ENCODE peak calls at places on chromosomes 6 and 20, in five cellular contexts. P is stomach, A is WERI-Rb-1, W is H9, E is astrocyte. H is an unnamed sample.

GRCh38 chr6:113122060-113122459 is 735.1 kb upstream of the MARCKS start:
- DNase-seq in W (peak), P (no peak), A (no peak), E (peak), H (no peak)

GRCh38 chr6:27755768-27756167 is 156.4 kb downstream of the OR2B2 start:
- DNase-seq in A (no peak), E (no peak), P (no peak), W (no peak), H (no peak)

GRCh38 chr6:151413372-151414145 is 22.2 kb upstream of the ZBTB2 start:
- DNase-seq in E (no peak), P (no peak), W (no peak), A (no peak), H (no peak)

GRCh38 chr6:20237677-20238460 is 25.6 kb upstream of the MBOAT1 start:
- DNase-seq in P (no peak), E (no peak), A (no peak), W (no peak), H (no peak)

GRCh38 chr20:6999381-6999780 is 231.9 kb downstream of the BMP2 start:
- DNase-seq in A (no peak), W (no peak), E (no peak), P (no peak), H (no peak)

GRCh38 chr6:31792741-31793140 is 2.8 kb downstream of the VARS1 start:
- DNase-seq in P (no peak), A (no peak), E (peak), W (no peak), H (no peak)

GRCh38 chr20:41287327-41287726 is 30.2 kb downstream of the ZHX3 start:
- DNase-seq in A (no peak), W (no peak), E (peak), P (no peak), H (no peak)

GRCh38 chr6:142735182-142735581 is 209.8 kb downstream of the HIVEP2 start:
- DNase-seq in A (no peak), P (no peak), E (no peak), W (no peak), H (no peak)

GRCh38 chr6:151914475-151914874 is 107.0 kb downstream of the ESR1 start:
- DNase-seq in W (no peak), E (no peak), P (no peak), A (no peak), H (no peak)

GRCh38 chr6:81623106-81623834 is 129.2 kb downstream of the TENT5A start:
- DNase-seq in P (no peak), W (no peak), A (no peak), E (peak), H (no peak)

DNA sequence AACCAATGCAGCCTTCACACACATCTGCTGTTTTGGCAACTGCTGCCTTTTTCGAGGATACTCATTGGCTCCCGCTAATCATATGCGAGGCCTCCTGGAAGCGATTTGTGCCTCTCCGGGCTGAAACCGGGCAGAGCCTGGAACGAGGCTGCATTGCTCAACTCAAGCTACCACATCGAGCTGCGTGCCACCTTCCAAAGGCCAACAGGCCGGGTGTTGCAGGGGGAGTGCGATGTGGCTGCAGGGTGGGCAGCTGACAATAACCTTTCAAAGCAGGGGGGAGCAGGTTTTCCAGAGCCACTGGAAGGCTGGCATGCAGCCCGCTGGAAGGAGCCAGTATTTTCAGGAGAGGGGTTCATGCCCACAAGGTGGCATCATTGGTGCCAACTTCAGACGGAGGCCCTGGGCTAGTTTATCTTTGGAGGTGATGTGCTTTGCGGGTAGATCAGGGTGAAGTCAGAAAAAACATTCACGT is 122.6 kb upstream of the IFNGR1 start:
- DNase-seq in E (no peak), P (peak), A (no peak), W (peak), H (no peak)
- TF ChIP-seq CTCF in E (no peak), P (no peak), A (peak), W (peak), H (peak)

GRCh38 chr6:34463299-34463698 is 2.6 kb upstream of the PACSIN1 start:
- DNase-seq in A (no peak), E (no peak), W (no peak), P (no peak), H (no peak)
- TF ChIP-seq CTCF in A (no peak), E (no peak), W (no peak), P (no peak), H (no peak)

GRCh38 chr6:68559052-68559451 is 76.0 kb upstream of the ADGRB3 start:
- DNase-seq in E (no peak), P (no peak), A (peak), W (no peak), H (no peak)
- TF ChIP-seq CTCF in E (no peak), P (no peak), A (no peak), W (peak), H (no peak)

GRCh38 chr20:38472513-38473352 is at the start of gene RALGAPB:
- DNase-seq in W (peak), P (peak), E (peak), A (peak), H (peak)
- TF ChIP-seq CTCF in W (peak), P (no peak), E (peak), A (peak), H (peak)

DNA sequence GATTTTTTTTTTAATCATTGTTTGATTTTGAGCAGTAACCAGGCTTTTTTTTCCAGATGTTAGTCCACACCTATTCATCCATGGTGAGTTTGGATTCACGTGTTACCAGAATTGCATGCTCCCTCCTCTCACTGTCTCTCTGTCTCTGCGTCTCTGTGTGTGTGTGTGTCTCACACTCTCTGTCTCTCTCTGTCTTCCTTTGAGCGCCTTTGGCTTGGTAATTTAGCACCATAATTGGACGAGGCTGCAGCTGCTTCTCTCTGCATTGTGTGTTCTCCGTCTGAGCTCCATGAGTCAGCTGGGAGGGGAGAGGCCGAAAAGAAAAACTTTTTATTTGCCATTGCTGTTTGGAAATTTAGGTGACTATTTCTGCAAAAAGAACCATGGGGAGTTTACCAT is 3.4 kb downstream of the TFAP2B start:
- DNase-seq in P (no peak), A (no peak), E (no peak), W (no peak), H (no peak)
- TF ChIP-seq CTCF in P (no peak), A (no peak), E (no peak), W (no peak), H (no peak)

GRCh38 chr6:51648236-51648635 is 439.2 kb downstream of the PKHD1 start:
- DNase-seq in A (no peak), W (no peak), P (no peak), E (no peak), H (no peak)

GRCh38 chr6:51640016-51640415 is 447.4 kb downstream of the PKHD1 start:
- DNase-seq in A (no peak), E (no peak), W (no peak), P (no peak), H (no peak)

GRCh38 chr6:51648774-51649173 is 438.6 kb downstream of the PKHD1 start:
- DNase-seq in A (no peak), P (no peak), E (no peak), W (no peak), H (no peak)

GRCh38 chr6:51644426-51644825 is 443.0 kb downstream of the PKHD1 start:
- DNase-seq in A (no peak), P (no peak), W (no peak), E (no peak), H (no peak)
- TF ChIP-seq CTCF in A (no peak), P (no peak), W (no peak), E (no peak), H (no peak)

GRCh38 chr6:38701551-38701950 is 1.4 kb downstream of the GLO1 start:
- DNase-seq in E (no peak), P (no peak), A (no peak), W (no peak), H (no peak)

GRCh38 chr6:38697846-38698245 is 5.1 kb downstream of the GLO1 start:
- DNase-seq in A (no peak), E (no peak), P (no peak), W (no peak), H (no peak)

GRCh38 chr6:38705924-38706323 is 3.0 kb upstream of the GLO1 start:
- DNase-seq in E (no peak), W (no peak), P (no peak), A (no peak), H (no peak)

GRCh38 chr6:38703949-38704348 is 1.0 kb upstream of the GLO1 start:
- DNase-seq in W (no peak), A (no peak), E (no peak), P (no peak), H (no peak)

DNA sequence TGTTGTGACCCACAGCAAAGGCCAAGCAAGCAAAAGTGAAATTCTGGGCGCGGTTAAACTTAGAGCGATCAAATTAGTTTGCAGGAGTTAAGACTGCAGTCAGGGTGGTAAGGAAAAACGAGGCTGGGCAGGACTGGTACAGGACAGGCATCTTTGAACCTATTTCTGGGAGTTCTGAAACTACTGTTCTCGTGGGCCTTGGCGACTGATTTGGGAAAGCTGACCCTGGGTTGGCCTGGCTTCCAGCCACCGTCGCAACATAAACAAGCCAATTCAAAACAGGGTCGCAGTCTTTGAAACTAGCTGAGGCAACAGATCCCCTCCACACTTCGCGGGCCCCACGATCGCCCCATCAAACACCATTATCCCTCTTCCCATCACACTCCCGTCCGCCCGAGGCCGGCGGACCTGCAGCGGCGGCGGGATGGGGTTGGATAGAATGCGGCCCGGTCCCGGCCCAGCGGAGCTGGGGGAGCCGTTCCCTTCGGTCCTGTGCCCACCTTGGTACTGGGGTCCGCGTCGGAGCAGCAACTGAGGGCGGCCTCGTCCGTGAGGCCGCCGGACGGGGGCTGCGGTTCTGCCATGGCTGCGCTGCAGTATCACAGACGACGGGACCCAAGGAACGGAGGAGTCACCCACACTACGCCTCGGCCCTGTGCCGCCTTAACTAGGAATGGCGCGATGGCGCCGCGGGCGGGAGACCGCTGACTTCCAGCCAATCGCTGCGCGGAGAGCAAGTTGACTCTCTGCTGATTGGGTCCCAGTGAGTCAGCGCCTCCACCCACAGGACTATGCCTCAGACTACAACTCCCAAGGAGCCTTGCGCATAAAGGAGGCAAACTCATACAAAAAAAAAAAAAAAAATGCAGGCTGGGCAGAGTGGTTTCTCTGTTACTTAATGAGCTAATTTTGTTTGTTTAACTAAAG is at the start of gene GLO1:
- DNase-seq in P (peak), E (peak), A (peak), W (peak), H (peak)
- TF ChIP-seq CTCF in P (no peak), E (no peak), A (no peak), W (no peak), H (peak)

GRCh38 chr6:68575765-68576439 is 59.2 kb upstream of the ADGRB3 start:
- DNase-seq in A (peak), W (peak), E (no peak), P (no peak), H (no peak)
- TF ChIP-seq CTCF in A (no peak), W (no peak), E (no peak), P (no peak), H (no peak)

DNA sequence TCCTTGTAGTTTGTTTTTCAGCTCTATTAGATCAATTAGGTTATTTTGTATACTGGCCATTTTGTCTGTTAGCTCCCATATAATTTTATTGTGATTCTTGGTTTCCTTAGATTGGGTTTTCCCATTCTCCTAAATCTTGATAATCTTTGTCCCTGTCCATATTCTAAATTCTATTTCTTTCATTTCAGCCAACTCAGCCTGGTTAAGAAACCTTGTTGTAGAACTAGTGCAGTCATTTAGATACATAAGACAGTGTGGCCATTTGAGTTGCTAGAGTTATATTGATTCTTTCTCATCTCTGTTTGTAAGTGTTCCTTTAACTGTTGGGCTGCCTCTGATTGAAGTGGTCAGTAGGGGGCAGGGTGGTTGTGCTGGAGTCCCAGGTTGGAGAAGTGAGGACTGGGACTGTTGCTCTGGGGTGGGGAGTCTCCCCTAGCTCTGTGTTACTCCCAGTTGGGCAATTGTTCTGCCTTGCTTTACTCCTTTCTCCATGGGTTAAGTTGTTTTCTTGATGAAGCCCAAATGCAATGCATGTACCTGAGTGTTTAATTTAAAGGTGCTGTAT is 98.8 kb upstream of the NRN1 start:
- DNase-seq in E (no peak), A (peak), P (no peak), W (peak), H (no peak)
- TF ChIP-seq CTCF in E (no peak), A (peak), P (no peak), W (peak), H (peak)

DNA sequence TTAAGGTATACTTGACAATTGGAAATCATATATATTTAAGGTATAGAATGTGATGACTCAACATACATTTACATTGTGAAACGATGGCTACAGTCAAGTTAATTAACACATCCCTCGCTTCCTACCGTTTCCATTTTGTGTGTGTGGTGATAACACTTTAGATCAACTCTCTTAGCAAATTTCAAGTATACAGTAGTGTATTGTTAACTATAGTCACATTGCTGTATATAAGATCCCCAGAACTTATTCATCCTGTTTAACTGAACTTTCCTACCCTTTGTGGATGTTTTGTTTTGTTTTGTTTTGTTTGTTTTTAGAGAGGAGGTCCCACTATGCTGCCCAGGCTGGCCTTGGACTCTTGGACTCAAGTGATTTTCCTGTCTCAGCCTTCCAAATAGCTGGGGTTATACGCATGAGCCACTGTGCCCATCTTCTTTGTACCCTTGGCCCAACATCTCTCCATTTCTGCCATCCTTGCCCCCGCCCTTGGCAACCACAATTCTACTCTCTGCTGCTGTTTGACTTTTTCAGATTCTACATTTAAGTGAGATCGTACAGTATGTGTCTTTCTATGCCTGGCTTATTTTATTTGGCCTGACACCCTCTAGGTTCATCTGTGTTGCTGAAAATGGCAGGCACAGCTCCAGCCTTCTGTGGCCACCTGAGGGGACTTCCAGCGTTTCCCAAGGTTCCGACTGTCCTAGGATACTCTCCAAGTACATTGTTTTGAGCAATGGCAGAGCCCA is 90.5 kb upstream of the SNX9 start:
- DNase-seq in W (no peak), E (no peak), P (no peak), A (no peak), H (no peak)
- TF ChIP-seq CTCF in W (no peak), E (no peak), P (no peak), A (no peak), H (no peak)

H was measured in chondrocyte.